ENCODE peak calls at places on chromosomes 2 and 18, in five cellular contexts. One of them, this sample, is unnamed.

GRCh38 chr18:48060947-48061346 is 130.5 kb upstream of the SMAD2 start:
- DNase-seq in lower lobe of right lung: no peak
- DNase-seq in colonic mucosa: no peak
- DNase-seq in uterus: no peak
- DNase-seq in neural progenitor cell: no peak
- DNase-seq in this sample: no peak

GRCh38 chr18:36672437-36673344 is 156.1 kb downstream of the TPGS2 start:
- DNase-seq in colonic mucosa: peak; percentile 39
- DNase-seq in lower lobe of right lung: peak; percentile 61
- DNase-seq in uterus: no peak
- DNase-seq in neural progenitor cell: no peak
- DNase-seq in this sample: no peak

GRCh38 chr18:49238433-49239042 is 221.9 kb downstream of the DYM start:
- DNase-seq in colonic mucosa: no peak
- DNase-seq in lower lobe of right lung: no peak
- DNase-seq in uterus: no peak
- DNase-seq in neural progenitor cell: peak; percentile 57
- DNase-seq in this sample: no peak

GRCh38 chr2:1049691-1050090 is 99.0 kb downstream of the SNTG2 start:
- DNase-seq in uterus: no peak
- DNase-seq in neural progenitor cell: no peak
- DNase-seq in lower lobe of right lung: no peak
- DNase-seq in colonic mucosa: no peak
- DNase-seq in this sample: peak; percentile 56

GRCh38 chr2:58620127-58620526 is 379.0 kb upstream of the FANCL start:
- DNase-seq in lower lobe of right lung: no peak
- DNase-seq in colonic mucosa: no peak
- DNase-seq in uterus: no peak
- DNase-seq in neural progenitor cell: no peak
- DNase-seq in this sample: no peak

GRCh38 chr18:72342933-72343332 is 201.2 kb downstream of the CBLN2 start:
- DNase-seq in uterus: no peak
- DNase-seq in colonic mucosa: no peak
- DNase-seq in lower lobe of right lung: no peak
- DNase-seq in neural progenitor cell: no peak
- DNase-seq in this sample: no peak

GRCh38 chr2:84924173-84925106 is 19.0 kb downstream of the TMSB10 start:
- DNase-seq in uterus: peak; percentile 61
- DNase-seq in colonic mucosa: peak; percentile 67
- DNase-seq in lower lobe of right lung: peak; percentile 49
- DNase-seq in neural progenitor cell: peak; percentile 44
- DNase-seq in this sample: no peak

GRCh38 chr2:121356058-121356640 is 71.1 kb upstream of the TFCP2L1 start:
- DNase-seq in neural progenitor cell: peak; percentile 82
- DNase-seq in lower lobe of right lung: no peak
- DNase-seq in colonic mucosa: peak; percentile 76
- DNase-seq in uterus: no peak
- DNase-seq in this sample: no peak

GRCh38 chr2:173053043-173053699 is 22.5 kb upstream of the MAP3K20 start:
- DNase-seq in uterus: no peak
- DNase-seq in colonic mucosa: no peak
- DNase-seq in lower lobe of right lung: no peak
- DNase-seq in neural progenitor cell: no peak
- DNase-seq in this sample: no peak

GRCh38 chr2:232535761-232536530 is 3.5 kb upstream of the CHRNG start:
- DNase-seq in lower lobe of right lung: no peak
- DNase-seq in neural progenitor cell: no peak
- DNase-seq in uterus: no peak
- DNase-seq in colonic mucosa: no peak
- DNase-seq in this sample: no peak

GRCh38 chr18:62767321-62767720 is 52.0 kb downstream of the PHLPP1 start:
- DNase-seq in lower lobe of right lung: no peak
- DNase-seq in neural progenitor cell: no peak
- DNase-seq in colonic mucosa: no peak
- DNase-seq in uterus: no peak
- DNase-seq in this sample: no peak

GRCh38 chr18:7658701-7659100 is 91.6 kb downstream of the PTPRM start:
- DNase-seq in uterus: no peak
- DNase-seq in lower lobe of right lung: no peak
- DNase-seq in neural progenitor cell: no peak
- DNase-seq in colonic mucosa: no peak
- DNase-seq in this sample: no peak

GRCh38 chr2:18701546-18701945 is 112.2 kb upstream of the NT5C1B start:
- DNase-seq in neural progenitor cell: no peak
- DNase-seq in uterus: no peak
- DNase-seq in colonic mucosa: no peak
- DNase-seq in lower lobe of right lung: no peak
- DNase-seq in this sample: no peak

GRCh38 chr18:79766308-79766707 is 31.4 kb upstream of the KCNG2 start:
- DNase-seq in uterus: no peak
- DNase-seq in neural progenitor cell: no peak
- DNase-seq in colonic mucosa: no peak
- DNase-seq in lower lobe of right lung: peak; percentile 17
- DNase-seq in this sample: no peak

GRCh38 chr2:1170711-1171110 is 220.1 kb downstream of the SNTG2 start:
- DNase-seq in lower lobe of right lung: no peak
- DNase-seq in uterus: no peak
- DNase-seq in neural progenitor cell: no peak
- DNase-seq in colonic mucosa: no peak
- DNase-seq in this sample: no peak

GRCh38 chr2:234974501-234975385 is 22.9 kb downstream of the SH3BP4 start:
- DNase-seq in uterus: no peak
- DNase-seq in colonic mucosa: no peak
- DNase-seq in lower lobe of right lung: no peak
- DNase-seq in neural progenitor cell: peak; percentile 39
- DNase-seq in this sample: no peak

GRCh38 chr2:96918754-96919550 is 49.1 kb upstream of the SEMA4C start:
- DNase-seq in neural progenitor cell: no peak
- DNase-seq in uterus: no peak
- DNase-seq in colonic mucosa: no peak
- DNase-seq in lower lobe of right lung: no peak
- DNase-seq in this sample: no peak

GRCh38 chr2:85266424-85267041 is 61.3 kb downstream of the TGOLN2 start:
- DNase-seq in neural progenitor cell: peak; percentile 86
- DNase-seq in uterus: peak; percentile 73
- DNase-seq in lower lobe of right lung: peak; percentile 83
- DNase-seq in colonic mucosa: peak; percentile 88
- DNase-seq in this sample: no peak

GRCh38 chr2:156736950-156737349 is 300.8 kb downstream of the GPD2 start:
- DNase-seq in colonic mucosa: no peak
- DNase-seq in uterus: no peak
- DNase-seq in neural progenitor cell: no peak
- DNase-seq in lower lobe of right lung: no peak
- DNase-seq in this sample: no peak

GRCh38 chr2:42102606-42103450 is 55.0 kb downstream of the PKDCC start:
- DNase-seq in colonic mucosa: peak; percentile 68
- DNase-seq in uterus: peak; percentile 50
- DNase-seq in neural progenitor cell: peak; percentile 89
- DNase-seq in lower lobe of right lung: peak; percentile 78
- DNase-seq in this sample: no peak

GRCh38 chr2:119338282-119338681 is 28.4 kb downstream of the C2orf76 start:
- DNase-seq in neural progenitor cell: no peak
- DNase-seq in uterus: no peak
- DNase-seq in colonic mucosa: no peak
- DNase-seq in lower lobe of right lung: no peak
- DNase-seq in this sample: no peak

GRCh38 chr2:112692914-112693313 is 27.9 kb upstream of the NT5DC4 start:
- DNase-seq in lower lobe of right lung: no peak
- DNase-seq in neural progenitor cell: no peak
- DNase-seq in uterus: no peak
- DNase-seq in colonic mucosa: no peak
- DNase-seq in this sample: no peak

GRCh38 chr18:22267225-22267624 is 97.8 kb downstream of the GATA6 start:
- DNase-seq in colonic mucosa: no peak
- DNase-seq in uterus: no peak
- DNase-seq in lower lobe of right lung: no peak
- DNase-seq in neural progenitor cell: no peak
- DNase-seq in this sample: no peak

GRCh38 chr2:224847961-224848850 is 132.0 kb upstream of the CCDC195 start:
- DNase-seq in lower lobe of right lung: no peak
- DNase-seq in uterus: no peak
- DNase-seq in colonic mucosa: no peak
- DNase-seq in neural progenitor cell: no peak
- DNase-seq in this sample: peak; percentile 59

GRCh38 chr2:55827855-55828254 is 95.7 kb downstream of the EFEMP1 start:
- DNase-seq in lower lobe of right lung: no peak
- DNase-seq in uterus: no peak
- DNase-seq in neural progenitor cell: no peak
- DNase-seq in colonic mucosa: no peak
- DNase-seq in this sample: no peak

GRCh38 chr2:9201185-9201891 is 5.3 kb upstream of the ASAP2 start:
- DNase-seq in neural progenitor cell: no peak
- DNase-seq in colonic mucosa: no peak
- DNase-seq in lower lobe of right lung: no peak
- DNase-seq in uterus: no peak
- DNase-seq in this sample: peak; percentile 59

GRCh38 chr2:235545369-235546150 is 51.7 kb downstream of the AGAP1 start:
- DNase-seq in lower lobe of right lung: no peak
- DNase-seq in neural progenitor cell: no peak
- DNase-seq in uterus: no peak
- DNase-seq in colonic mucosa: no peak
- DNase-seq in this sample: no peak

GRCh38 chr2:236787885-236788284 is 218.3 kb downstream of the ACKR3 start:
- DNase-seq in uterus: no peak
- DNase-seq in colonic mucosa: no peak
- DNase-seq in lower lobe of right lung: no peak
- DNase-seq in neural progenitor cell: no peak
- DNase-seq in this sample: no peak

GRCh38 chr2:20378891-20379519 is 28.4 kb upstream of the PUM2 start:
- DNase-seq in uterus: peak; percentile 91
- DNase-seq in lower lobe of right lung: peak; percentile 74
- DNase-seq in colonic mucosa: peak; percentile 81
- DNase-seq in neural progenitor cell: peak; percentile 86
- DNase-seq in this sample: no peak

GRCh38 chr2:207282916-207283315 is 117.2 kb upstream of the KLF7 start:
- DNase-seq in neural progenitor cell: no peak
- DNase-seq in lower lobe of right lung: no peak
- DNase-seq in uterus: no peak
- DNase-seq in colonic mucosa: no peak
- DNase-seq in this sample: no peak

GRCh38 chr2:54579682-54580349 is 123.7 kb downstream of the SPTBN1 start:
- DNase-seq in colonic mucosa: peak; percentile 72
- DNase-seq in lower lobe of right lung: no peak
- DNase-seq in uterus: no peak
- DNase-seq in neural progenitor cell: no peak
- DNase-seq in this sample: no peak

GRCh38 chr2:86295071-86295470 is 42.4 kb downstream of the REEP1 start:
- DNase-seq in neural progenitor cell: no peak
- DNase-seq in lower lobe of right lung: no peak
- DNase-seq in colonic mucosa: peak; percentile 82
- DNase-seq in uterus: no peak
- DNase-seq in this sample: no peak

GRCh38 chr2:223613017-223613950 is 11.1 kb upstream of the SCG2 start:
- DNase-seq in lower lobe of right lung: peak; percentile 68
- DNase-seq in colonic mucosa: peak; percentile 52
- DNase-seq in neural progenitor cell: peak; percentile 55
- DNase-seq in uterus: peak; percentile 89
- DNase-seq in this sample: peak; percentile 92

GRCh38 chr2:29228276-29228675 is 113.1 kb downstream of the CLIP4 start:
- DNase-seq in lower lobe of right lung: no peak
- DNase-seq in colonic mucosa: no peak
- DNase-seq in uterus: no peak
- DNase-seq in neural progenitor cell: no peak
- DNase-seq in this sample: no peak

GRCh38 chr2:4618630-4619228 is 915.4 kb downstream of the DCDC2C start:
- DNase-seq in neural progenitor cell: no peak
- DNase-seq in uterus: no peak
- DNase-seq in colonic mucosa: no peak
- DNase-seq in lower lobe of right lung: no peak
- DNase-seq in this sample: no peak

GRCh38 chr2:3454802-3455201 is 64.5 kb downstream of the ADI1 start:
- DNase-seq in colonic mucosa: no peak
- DNase-seq in uterus: no peak
- DNase-seq in neural progenitor cell: no peak
- DNase-seq in lower lobe of right lung: no peak
- DNase-seq in this sample: no peak

GRCh38 chr2:235091421-235091820 is 139.6 kb downstream of the SH3BP4 start:
- DNase-seq in uterus: no peak
- DNase-seq in colonic mucosa: no peak
- DNase-seq in lower lobe of right lung: no peak
- DNase-seq in neural progenitor cell: no peak
- DNase-seq in this sample: no peak

DNA sequence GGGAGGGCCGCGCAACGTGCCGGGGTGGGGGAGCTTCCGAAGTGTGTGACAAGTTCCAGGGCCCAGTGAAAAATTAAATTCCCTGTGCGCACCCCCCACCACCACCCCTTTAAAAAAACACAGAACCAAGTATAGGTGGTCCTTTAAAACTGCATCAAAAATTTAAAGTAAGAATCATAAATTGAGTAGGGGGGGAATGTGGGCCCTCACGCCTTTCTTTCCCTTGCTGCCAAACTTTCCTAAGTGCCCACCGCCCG is 2.5 kb downstream of the BCL11A start:
- DNase-seq in neural progenitor cell: no peak
- DNase-seq in colonic mucosa: no peak
- DNase-seq in uterus: no peak
- DNase-seq in lower lobe of right lung: no peak
- DNase-seq in this sample: no peak
- H3K4me3 ChIP-seq in neural progenitor cell: peak overlapping the region; percentile 59
- H3K4me3 ChIP-seq in colonic mucosa: peak overlapping the region; percentile 73
- H3K4me3 ChIP-seq in uterus: no peak overlapping the region
- H3K4me3 ChIP-seq in lower lobe of right lung: peak overlapping the region; percentile 64
- H3K4me3 ChIP-seq in this sample: peak overlapping the region; percentile 75

GRCh38 chr2:148065936-148066335 is 45.0 kb downstream of the MBD5 start:
- DNase-seq in uterus: no peak
- DNase-seq in lower lobe of right lung: no peak
- DNase-seq in colonic mucosa: no peak
- DNase-seq in neural progenitor cell: no peak
- DNase-seq in this sample: no peak

GRCh38 chr2:148071351-148071750 is 50.5 kb downstream of the MBD5 start:
- DNase-seq in lower lobe of right lung: no peak
- DNase-seq in uterus: no peak
- DNase-seq in neural progenitor cell: no peak
- DNase-seq in colonic mucosa: no peak
- DNase-seq in this sample: no peak
- TF ChIP-seq CTCF in lower lobe of right lung: no peak
- TF ChIP-seq CTCF in uterus: no peak
- TF ChIP-seq CTCF in neural progenitor cell: no peak
- TF ChIP-seq CTCF in colonic mucosa: no peak
- TF ChIP-seq CTCF in this sample: no peak

DNA sequence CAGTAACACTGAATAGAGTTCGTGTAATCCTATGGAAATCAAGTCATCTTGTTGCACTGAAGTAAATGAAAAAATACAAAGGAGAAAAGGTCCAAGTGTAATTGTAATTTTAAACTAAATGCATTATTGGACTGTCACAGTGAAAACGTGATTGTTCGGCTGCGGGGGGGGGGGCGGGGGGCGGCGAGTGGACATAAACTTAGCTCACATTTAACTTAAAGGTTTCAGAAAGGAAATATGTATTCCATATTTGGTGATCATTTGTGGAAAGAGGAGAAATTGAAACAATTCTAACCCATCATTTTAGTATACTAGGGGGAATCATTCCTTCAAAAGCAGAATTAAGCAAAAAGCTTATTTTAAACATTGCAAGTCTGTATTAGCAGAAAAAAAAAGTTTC is 144.6 kb downstream of the MEIS1 start:
- DNase-seq in neural progenitor cell: no peak
- DNase-seq in lower lobe of right lung: no peak
- DNase-seq in uterus: no peak
- DNase-seq in colonic mucosa: no peak
- DNase-seq in this sample: no peak
- H3K4me3 ChIP-seq in neural progenitor cell: no peak overlapping the region
- H3K4me3 ChIP-seq in lower lobe of right lung: peak overlapping the region; percentile 56
- H3K4me3 ChIP-seq in uterus: no peak overlapping the region
- H3K4me3 ChIP-seq in colonic mucosa: no peak overlapping the region
- H3K4me3 ChIP-seq in this sample: no peak overlapping the region

GRCh38 chr2:25259744-25260124 is 82.0 kb downstream of the DNMT3A start:
- DNase-seq in colonic mucosa: no peak
- DNase-seq in neural progenitor cell: peak; percentile 83
- DNase-seq in lower lobe of right lung: no peak
- DNase-seq in uterus: no peak
- DNase-seq in this sample: no peak
- TF ChIP-seq CTCF in colonic mucosa: no peak
- TF ChIP-seq CTCF in neural progenitor cell: no peak
- TF ChIP-seq CTCF in lower lobe of right lung: no peak
- TF ChIP-seq CTCF in uterus: no peak
- TF ChIP-seq CTCF in this sample: no peak